ENCODE peak calls at places on chromosomes 5 and 9, in four cellular contexts. H is epithelial cell of prostate, J is DMS153, G is MCF 10A. Y is an unnamed sample.

GRCh38 chr9:87464110-87464991 is 33.3 kb upstream of the DAPK1 start:
- DNase-seq in J (no peak), G (peak; percentile 75), H (no peak), Y (peak; percentile 20)

GRCh38 chr9:99822096-99822595 is 461 bp downstream of the NR4A3 start:
- DNase-seq in H (no peak), J (no peak), G (peak; percentile 21), Y (no peak)

GRCh38 chr9:138051586-138052321 is 174.2 kb downstream of the CACNA1B start:
- DNase-seq in J (no peak), H (no peak), G (no peak), Y (no peak)

GRCh38 chr5:177469750-177470525 is 3.5 kb downstream of the DBN1 start:
- DNase-seq in J (no peak), H (no peak), G (no peak), Y (no peak)

GRCh38 chr5:138303365-138303764 is 28.2 kb downstream of the CDC25C start:
- DNase-seq in H (no peak), J (no peak), G (peak; percentile 71), Y (peak; percentile 35)

GRCh38 chr5:98721231-98721928 is 52.1 kb upstream of the RGMB start:
- DNase-seq in J (no peak), H (no peak), G (no peak), Y (no peak)

GRCh38 chr5:73214921-73215490 is 42.0 kb downstream of the TMEM174 start:
- DNase-seq in G (no peak), J (peak; percentile 52), H (no peak), Y (no peak)

GRCh38 chr5:52997424-52997823 is 8.3 kb downstream of the ITGA2 start:
- DNase-seq in H (no peak), G (no peak), J (no peak), Y (peak; percentile 14)

GRCh38 chr9:89410709-89411111 is 87.2 kb downstream of the SEMA4D start:
- DNase-seq in H (no peak), J (no peak), G (peak; percentile 38), Y (no peak)

GRCh38 chr5:11902304-11902703 is 1.9 kb downstream of the CTNND2 start:
- DNase-seq in J (no peak), G (no peak), H (no peak), Y (no peak)

GRCh38 chr5:151950681-151951080 is 26.0 kb upstream of the GLRA1 start:
- DNase-seq in G (no peak), J (no peak), H (no peak), Y (no peak)

GRCh38 chr5:134510970-134511795 is 14.3 kb upstream of the JADE2 start:
- DNase-seq in G (peak; percentile 87), J (no peak), H (peak; percentile 61), Y (peak; percentile 93)

GRCh38 chr5:17910318-17910717 is 276.1 kb downstream of the TAF11L14 start:
- DNase-seq in G (peak; percentile 80), J (no peak), H (peak; percentile 60), Y (peak; percentile 67)

GRCh38 chr5:6488021-6488420 is 39.4 kb downstream of the UBE2QL1 start:
- DNase-seq in G (no peak), H (no peak), J (no peak), Y (no peak)

GRCh38 chr9:76732341-76732958 is 31.8 kb upstream of the PCA3 start:
- DNase-seq in G (no peak), H (no peak), J (no peak), Y (no peak)

Y was measured in foreskin keratinocyte.